ENCODE peak calls at places on chromosome 13, in eight cellular contexts. Y is CD4-positive, CD25-positive, alpha-beta regulatory T cell; A is fibroblast of lung; C is SK-N-SH; Z is psoas muscle; G is CD8-positive, alpha-beta T cell; E is upper lobe of right lung; W is mammary epithelial cell. P is an unnamed sample.

GRCh38 chr13:113545455-113545930 is 39.1 kb upstream of the TFDP1 start:
- DNase-seq in Y (no peak), A (peak; percentile 23), C (peak; percentile 59), Z (no peak), G (no peak), E (peak; percentile 54), W (no peak), P (no peak)

GRCh38 chr13:32426981-32427851 is 714 bp downstream of the N4BP2L1 start:
- DNase-seq in Y (peak; percentile 75), A (no peak), C (peak; percentile 80), Z (peak; percentile 79), G (peak; percentile 79), E (peak; percentile 84), W (no peak), P (peak; percentile 79)

GRCh38 chr13:114088863-114089262 is 43.6 kb downstream of the RASA3 start:
- DNase-seq in Y (no peak), A (no peak), C (no peak), Z (no peak), G (no peak), E (no peak), W (no peak), P (no peak)

GRCh38 chr13:70932511-70932910 is 824.3 kb upstream of the KLHL1 start:
- DNase-seq in Y (no peak), A (no peak), C (no peak), Z (no peak), G (no peak), E (no peak), W (no peak), P (no peak)

GRCh38 chr13:21894703-21895699 is 224.1 kb downstream of the FGF9 start:
- DNase-seq in Y (no peak), A (no peak), C (no peak), Z (no peak), G (no peak), E (no peak), W (no peak), P (no peak)

GRCh38 chr13:90918551-90918950 is 428.9 kb upstream of the MIR17HG start:
- DNase-seq in Y (no peak), A (peak; percentile 71), C (no peak), Z (no peak), G (no peak), E (no peak), W (peak; percentile 1), P (no peak)

GRCh38 chr13:32164622-32165268 is 133.2 kb downstream of the FRY start:
- DNase-seq in Y (peak; percentile 61), A (peak; percentile 80), C (peak; percentile 46), Z (no peak), G (no peak), E (no peak), W (no peak), P (peak; percentile 8)

GRCh38 chr13:34943675-34944634 is 1.9 kb downstream of the NBEA start:
- DNase-seq in Y (peak; percentile 9), A (no peak), C (peak; percentile 21), Z (no peak), G (no peak), E (no peak), W (no peak), P (peak; percentile 40)

GRCh38 chr13:69970521-69970920 is 137.1 kb upstream of the ATXN8OS start:
- DNase-seq in Y (no peak), A (no peak), C (no peak), Z (no peak), G (no peak), E (no peak), W (no peak), P (no peak)

GRCh38 chr13:26007774-26008173 is 44.0 kb downstream of the SHISA2 start:
- DNase-seq in Y (no peak), A (no peak), C (no peak), Z (no peak), G (no peak), E (no peak), W (no peak), P (no peak)

GRCh38 chr13:22836475-22836874 is 344.3 kb upstream of the SGCG start:
- DNase-seq in Y (no peak), A (no peak), C (no peak), Z (no peak), G (no peak), E (no peak), W (no peak), P (no peak)

GRCh38 chr13:42495751-42496150 is 78.2 kb upstream of the TNFSF11 start:
- DNase-seq in Y (no peak), A (no peak), C (no peak), Z (no peak), G (no peak), E (no peak), W (no peak), P (peak; percentile 59)

GRCh38 chr13:46721054-46721453 is 75.9 kb downstream of the ESD start:
- DNase-seq in Y (peak; percentile 59), A (peak; percentile 63), C (peak; percentile 53), Z (no peak), G (peak; percentile 52), E (no peak), W (peak; percentile 11), P (no peak)

GRCh38 chr13:59012731-59013130 is 1151.0 kb downstream of the DIAPH3 start:
- DNase-seq in Y (no peak), A (no peak), C (no peak), Z (no peak), G (no peak), E (no peak), W (no peak), P (no peak)

GRCh38 chr13:64471916-64472315 is 2758.2 kb downstream of the PCDH9 start:
- DNase-seq in Y (no peak), A (peak; percentile 76), C (peak; percentile 22), Z (no peak), G (no peak), E (no peak), W (peak; percentile 10), P (no peak)

GRCh38 chr13:19767966-19768365 is 14.8 kb downstream of the PSPC1 start:
- DNase-seq in Y (no peak), A (no peak), C (no peak), Z (no peak), G (no peak), E (no peak), W (no peak), P (no peak)

GRCh38 chr13:19772306-19772705 is 10.4 kb downstream of the PSPC1 start:
- DNase-seq in Y (no peak), A (no peak), C (no peak), Z (no peak), G (no peak), E (no peak), W (no peak), P (no peak)

GRCh38 chr13:19766637-19767036 is 16.1 kb downstream of the PSPC1 start:
- DNase-seq in Y (no peak), A (no peak), C (no peak), Z (no peak), G (no peak), E (no peak), W (no peak), P (no peak)

GRCh38 chr13:19764237-19764636 is 18.5 kb downstream of the PSPC1 start:
- DNase-seq in Y (peak; percentile 19), A (no peak), C (no peak), Z (no peak), G (no peak), E (no peak), W (no peak), P (no peak)

DNA sequence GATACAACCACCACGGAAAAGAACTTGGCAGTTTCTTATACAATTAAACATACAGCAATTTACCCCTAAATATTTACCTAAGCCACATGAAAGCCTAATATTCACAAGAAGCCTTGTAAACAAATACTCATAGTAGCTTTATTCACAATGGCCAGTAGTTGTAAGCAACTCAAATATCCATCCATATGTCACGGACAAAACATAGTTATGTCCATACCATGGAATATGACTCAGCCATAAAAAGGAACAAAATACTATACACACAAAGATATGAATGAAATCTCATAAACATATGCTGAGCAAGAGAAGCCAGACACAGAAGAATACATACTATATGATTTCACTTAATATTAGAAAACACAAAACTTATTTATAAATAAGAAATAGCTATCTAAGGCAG is 12.9 kb downstream of the PSPC1 start:
- DNase-seq in Y (no peak), A (no peak), C (no peak), Z (no peak), G (no peak), E (no peak), W (no peak), P (no peak)
- H3K36me3 ChIP-seq in Y (peaks cover 61% of the 10 kb centered on the region), A (no peaks in the 10 kb centered on the region), C (peaks cover 35% of the 10 kb centered on the region), Z (peaks cover 38% of the 10 kb centered on the region), G (peaks cover 11% of the 10 kb centered on the region), E (peaks cover 48% of the 10 kb centered on the region), W (peaks cover 20% of the 10 kb centered on the region), P (peaks cover 11% of the 10 kb centered on the region)

GRCh38 chr13:79353698-79354097 is 52.4 kb downstream of the RBM26 start:
- DNase-seq in Y (no peak), A (no peak), C (no peak), Z (no peak), G (no peak), E (no peak), W (no peak), P (no peak)

GRCh38 chr13:79354285-79354684 is 51.8 kb downstream of the RBM26 start:
- DNase-seq in Y (no peak), A (no peak), C (no peak), Z (no peak), G (no peak), E (no peak), W (no peak), P (no peak)

GRCh38 chr13:79360064-79360463 is 46.0 kb downstream of the RBM26 start:
- DNase-seq in Y (no peak), A (no peak), C (no peak), Z (no peak), G (no peak), E (no peak), W (no peak), P (no peak)

GRCh38 chr13:79361299-79361698 is 44.8 kb downstream of the RBM26 start:
- DNase-seq in Y (no peak), A (no peak), C (no peak), Z (no peak), G (no peak), E (no peak), W (peak; percentile 6), P (no peak)

GRCh38 chr13:79359064-79359463 is 47.0 kb downstream of the RBM26 start:
- DNase-seq in Y (no peak), A (no peak), C (no peak), Z (no peak), G (no peak), E (no peak), W (no peak), P (no peak)
- H3K36me3 ChIP-seq in Y (peaks cover 87% of the 10 kb centered on the region), A (peaks cover 5% of the 10 kb centered on the region), C (peaks cover 73% of the 10 kb centered on the region), Z (peaks cover 96% of the 10 kb centered on the region), G (peaks cover 33% of the 10 kb centered on the region), E (peaks cover 93% of the 10 kb centered on the region), W (peaks cover 26% of the 10 kb centered on the region), P (peaks cover 3% of the 10 kb centered on the region)

GRCh38 chr13:20700288-20700687 is 3.2 kb upstream of the IL17D start:
- DNase-seq in Y (no peak), A (no peak), C (no peak), Z (no peak), G (no peak), E (no peak), W (no peak), P (no peak)
- H3K36me3 ChIP-seq in Y (no peaks in the 10 kb centered on the region), A (no peaks in the 10 kb centered on the region), C (no peaks in the 10 kb centered on the region), Z (no peaks in the 10 kb centered on the region), G (no peaks in the 10 kb centered on the region), E (no peaks in the 10 kb centered on the region), W (no peaks in the 10 kb centered on the region), P (no peaks in the 10 kb centered on the region)

DNA sequence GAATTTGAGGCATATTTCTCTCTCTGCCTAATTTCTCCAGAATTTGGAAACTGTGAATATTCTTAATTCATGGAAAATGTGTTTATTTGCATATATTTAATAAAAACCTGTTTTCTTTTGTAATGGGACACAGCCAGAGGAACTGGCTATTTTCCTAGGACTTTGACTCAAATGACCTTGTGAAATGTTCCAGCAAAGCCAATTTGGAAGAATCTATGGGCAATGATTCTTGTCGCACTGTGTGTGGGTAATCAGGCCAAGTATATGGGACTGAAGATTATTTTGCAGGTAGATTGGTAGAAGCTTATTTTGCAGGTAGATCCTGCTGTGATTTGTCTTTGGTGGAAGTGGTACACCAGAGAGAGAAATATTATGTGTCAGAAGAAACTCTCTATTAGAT is 38.8 kb downstream of the SUCLA2 start:
- DNase-seq in Y (no peak), A (no peak), C (no peak), Z (no peak), G (no peak), E (no peak), W (no peak), P (no peak)
- H3K36me3 ChIP-seq in Y (peaks cover 56% of the 10 kb centered on the region), A (no peaks in the 10 kb centered on the region), C (peaks cover 86% of the 10 kb centered on the region), Z (peaks cover 63% of the 10 kb centered on the region), G (peaks cover 6% of the 10 kb centered on the region), E (peaks cover 55% of the 10 kb centered on the region), W (peaks cover 15% of the 10 kb centered on the region), P (no peaks in the 10 kb centered on the region)